ENCODE peak calls at places on chromosomes 7 and 10, in seven cellular contexts. One of them, this sample, is unnamed.

GRCh38 chr10:100153239-100153840 is 32.5 kb downstream of the ERLIN1 start:
- DNase-seq in colonic mucosa: no peak
- DNase-seq in T-cell: no peak
- DNase-seq in activated T-helper 9 cell treated with anti-CD3 and anti-CD28 coated beads, Interleukin-2, amount 50 U/mL, for 16 hours: no peak
- DNase-seq in NCI-H82: no peak
- DNase-seq in GM12892: no peak
- DNase-seq in ureter: no peak
- DNase-seq in this sample: no peak

GRCh38 chr10:32795598-32796183 is 162.3 kb downstream of the ITGB1 start:
- DNase-seq in colonic mucosa: no peak
- DNase-seq in T-cell: peak; percentile 5
- DNase-seq in activated T-helper 9 cell treated with anti-CD3 and anti-CD28 coated beads, Interleukin-2, amount 50 U/mL, for 16 hours: no peak
- DNase-seq in NCI-H82: peak; percentile 21
- DNase-seq in GM12892: no peak
- DNase-seq in ureter: no peak
- DNase-seq in this sample: no peak

GRCh38 chr7:111264111-111264868 is 173.4 kb downstream of the LRRN3 start:
- DNase-seq in colonic mucosa: no peak
- DNase-seq in T-cell: no peak
- DNase-seq in activated T-helper 9 cell treated with anti-CD3 and anti-CD28 coated beads, Interleukin-2, amount 50 U/mL, for 16 hours: no peak
- DNase-seq in NCI-H82: no peak
- DNase-seq in GM12892: no peak
- DNase-seq in ureter: no peak
- DNase-seq in this sample: no peak

GRCh38 chr7:142279616-142280015 is 21.8 kb upstream of the PRSS58 start:
- DNase-seq in colonic mucosa: no peak
- DNase-seq in T-cell: no peak
- DNase-seq in activated T-helper 9 cell treated with anti-CD3 and anti-CD28 coated beads, Interleukin-2, amount 50 U/mL, for 16 hours: no peak
- DNase-seq in NCI-H82: no peak
- DNase-seq in GM12892: no peak
- DNase-seq in ureter: no peak
- DNase-seq in this sample: no peak

GRCh38 chr7:55590517-55591281 is 18.4 kb upstream of the VOPP1 start:
- DNase-seq in colonic mucosa: no peak
- DNase-seq in T-cell: no peak
- DNase-seq in activated T-helper 9 cell treated with anti-CD3 and anti-CD28 coated beads, Interleukin-2, amount 50 U/mL, for 16 hours: no peak
- DNase-seq in NCI-H82: no peak
- DNase-seq in GM12892: no peak
- DNase-seq in ureter: no peak
- DNase-seq in this sample: no peak

GRCh38 chr10:97571622-97572021 is 957 bp upstream of the ANKRD2 start:
- DNase-seq in colonic mucosa: no peak
- DNase-seq in T-cell: no peak
- DNase-seq in activated T-helper 9 cell treated with anti-CD3 and anti-CD28 coated beads, Interleukin-2, amount 50 U/mL, for 16 hours: no peak
- DNase-seq in NCI-H82: no peak
- DNase-seq in GM12892: no peak
- DNase-seq in ureter: peak; percentile 69
- DNase-seq in this sample: no peak

GRCh38 chr10:49287689-49288340 is 11.2 kb upstream of the C10orf71 start:
- DNase-seq in colonic mucosa: no peak
- DNase-seq in T-cell: no peak
- DNase-seq in activated T-helper 9 cell treated with anti-CD3 and anti-CD28 coated beads, Interleukin-2, amount 50 U/mL, for 16 hours: no peak
- DNase-seq in NCI-H82: no peak
- DNase-seq in GM12892: no peak
- DNase-seq in ureter: no peak
- DNase-seq in this sample: no peak

GRCh38 chr7:2723138-2723850 is 35.3 kb downstream of the AMZ1 start:
- DNase-seq in colonic mucosa: no peak
- DNase-seq in T-cell: no peak
- DNase-seq in activated T-helper 9 cell treated with anti-CD3 and anti-CD28 coated beads, Interleukin-2, amount 50 U/mL, for 16 hours: no peak
- DNase-seq in NCI-H82: no peak
- DNase-seq in GM12892: no peak
- DNase-seq in ureter: no peak
- DNase-seq in this sample: no peak

GRCh38 chr10:3774814-3775670 is 10.0 kb downstream of the KLF6 start:
- DNase-seq in colonic mucosa: no peak
- DNase-seq in T-cell: no peak
- DNase-seq in activated T-helper 9 cell treated with anti-CD3 and anti-CD28 coated beads, Interleukin-2, amount 50 U/mL, for 16 hours: no peak
- DNase-seq in NCI-H82: peak; percentile 28
- DNase-seq in GM12892: no peak
- DNase-seq in ureter: no peak
- DNase-seq in this sample: no peak

GRCh38 chr10:74208997-74209396 is 58.0 kb downstream of the ADK start:
- DNase-seq in colonic mucosa: no peak
- DNase-seq in T-cell: no peak
- DNase-seq in activated T-helper 9 cell treated with anti-CD3 and anti-CD28 coated beads, Interleukin-2, amount 50 U/mL, for 16 hours: no peak
- DNase-seq in NCI-H82: no peak
- DNase-seq in GM12892: no peak
- DNase-seq in ureter: no peak
- DNase-seq in this sample: no peak

GRCh38 chr10:6491841-6492609 is 88.1 kb downstream of the PRKCQ start:
- DNase-seq in colonic mucosa: no peak
- DNase-seq in T-cell: no peak
- DNase-seq in activated T-helper 9 cell treated with anti-CD3 and anti-CD28 coated beads, Interleukin-2, amount 50 U/mL, for 16 hours: peak; percentile 13
- DNase-seq in NCI-H82: no peak
- DNase-seq in GM12892: no peak
- DNase-seq in ureter: no peak
- DNase-seq in this sample: no peak

GRCh38 chr10:8137272-8137680 is 82.8 kb downstream of the GATA3 start:
- DNase-seq in colonic mucosa: no peak
- DNase-seq in T-cell: peak; percentile 19
- DNase-seq in activated T-helper 9 cell treated with anti-CD3 and anti-CD28 coated beads, Interleukin-2, amount 50 U/mL, for 16 hours: peak; percentile 25
- DNase-seq in NCI-H82: no peak
- DNase-seq in GM12892: no peak
- DNase-seq in ureter: no peak
- DNase-seq in this sample: no peak

GRCh38 chr10:26448706-26449435 is 10.7 kb downstream of the APBB1IP start:
- DNase-seq in colonic mucosa: peak; percentile 28
- DNase-seq in T-cell: peak; percentile 76
- DNase-seq in activated T-helper 9 cell treated with anti-CD3 and anti-CD28 coated beads, Interleukin-2, amount 50 U/mL, for 16 hours: peak; percentile 33
- DNase-seq in NCI-H82: no peak
- DNase-seq in GM12892: no peak
- DNase-seq in ureter: no peak
- DNase-seq in this sample: no peak

GRCh38 chr10:72298774-72299519 is 25.2 kb downstream of the DDIT4 start:
- DNase-seq in colonic mucosa: no peak
- DNase-seq in T-cell: no peak
- DNase-seq in activated T-helper 9 cell treated with anti-CD3 and anti-CD28 coated beads, Interleukin-2, amount 50 U/mL, for 16 hours: no peak
- DNase-seq in NCI-H82: no peak
- DNase-seq in GM12892: no peak
- DNase-seq in ureter: no peak
- DNase-seq in this sample: no peak

This sample was measured in cerebellar nuclear complex.